ENCODE peak calls at places on chromosomes 1 and 21, in five cellular contexts. U is PC-3, D is MM.1S, M is GM23248, R is GM23338. O is an unnamed sample.
A peak's percentile ranks its signal among the peaks of the same experiment; 100 is the strongest.

GRCh38 chr1:246142320-246142893 is 364.7 kb downstream of the SMYD3 start:
- DNase-seq in M (peak; percentile 94), U (peak; percentile 98), R (no peak), D (no peak), O (no peak)

GRCh38 chr1:30912913-30913652 is 4.5 kb upstream of the SDC3 start:
- DNase-seq in U (no peak), M (no peak), R (no peak), D (no peak), O (no peak)

GRCh38 chr1:241703001-241703400 is 50.9 kb downstream of the WDR64 start:
- DNase-seq in U (peak; percentile 52), D (no peak), M (peak; percentile 73), R (no peak), O (no peak)

GRCh38 chr21:25836396-25836795 is 101.6 kb downstream of the GABPA start:
- DNase-seq in U (no peak), D (no peak), M (no peak), R (no peak), O (no peak)

GRCh38 chr1:210123924-210124589 is 108.5 kb upstream of the SERTAD4 start:
- DNase-seq in D (no peak), M (peak; percentile 85), R (no peak), U (peak; percentile 91), O (no peak)

GRCh38 chr1:115757286-115757810 is 11.2 kb downstream of the CASQ2 start:
- DNase-seq in R (no peak), D (no peak), M (no peak), U (no peak), O (no peak)

GRCh38 chr1:77263708-77264107 is 18.1 kb upstream of the AK5 start:
- DNase-seq in M (no peak), R (no peak), D (no peak), U (peak; percentile 38), O (no peak)

GRCh38 chr1:55081905-55082296 is 42.6 kb downstream of the PCSK9 start:
- DNase-seq in M (no peak), D (no peak), U (no peak), R (no peak), O (no peak)

GRCh38 chr1:223718850-223719249 is 6.5 kb downstream of the CAPN2 start:
- DNase-seq in M (peak; percentile 42), U (peak; percentile 51), D (no peak), R (peak; percentile 95), O (peak; percentile 66)

GRCh38 chr1:112544753-112545152 is 36.0 kb downstream of the WNT2B start:
- DNase-seq in U (peak; percentile 41), D (no peak), R (no peak), M (peak; percentile 47), O (no peak)

GRCh38 chr21:26388731-26389231 is 184.3 kb downstream of the CYYR1 start:
- DNase-seq in D (no peak), R (no peak), M (peak; percentile 88), U (peak; percentile 89), O (no peak)

GRCh38 chr1:63813829-63814277 is 40.0 kb downstream of the ROR1 start:
- DNase-seq in M (peak; percentile 79), D (no peak), U (peak; percentile 10), R (no peak), O (no peak)

GRCh38 chr1:75855010-75855409 is 58.3 kb downstream of the MSH4 start:
- DNase-seq in U (peak; percentile 67), R (no peak), D (no peak), M (peak; percentile 38), O (no peak)

GRCh38 chr1:172350781-172351180 is 69.7 kb upstream of the C1orf105 start:
- DNase-seq in M (no peak), R (no peak), D (no peak), U (peak; percentile 48), O (no peak)

GRCh38 chr1:50427086-50427817 is 4.0 kb upstream of the DMRTA2 start:
- DNase-seq in D (no peak), M (no peak), R (peak; percentile 41), U (no peak), O (peak; percentile 62)
- TF ChIP-seq EZH2 in D (no peak), M (peak; percentile 82), R (peak; percentile 97), U (no peak), O (peak; percentile 99)

DNA sequence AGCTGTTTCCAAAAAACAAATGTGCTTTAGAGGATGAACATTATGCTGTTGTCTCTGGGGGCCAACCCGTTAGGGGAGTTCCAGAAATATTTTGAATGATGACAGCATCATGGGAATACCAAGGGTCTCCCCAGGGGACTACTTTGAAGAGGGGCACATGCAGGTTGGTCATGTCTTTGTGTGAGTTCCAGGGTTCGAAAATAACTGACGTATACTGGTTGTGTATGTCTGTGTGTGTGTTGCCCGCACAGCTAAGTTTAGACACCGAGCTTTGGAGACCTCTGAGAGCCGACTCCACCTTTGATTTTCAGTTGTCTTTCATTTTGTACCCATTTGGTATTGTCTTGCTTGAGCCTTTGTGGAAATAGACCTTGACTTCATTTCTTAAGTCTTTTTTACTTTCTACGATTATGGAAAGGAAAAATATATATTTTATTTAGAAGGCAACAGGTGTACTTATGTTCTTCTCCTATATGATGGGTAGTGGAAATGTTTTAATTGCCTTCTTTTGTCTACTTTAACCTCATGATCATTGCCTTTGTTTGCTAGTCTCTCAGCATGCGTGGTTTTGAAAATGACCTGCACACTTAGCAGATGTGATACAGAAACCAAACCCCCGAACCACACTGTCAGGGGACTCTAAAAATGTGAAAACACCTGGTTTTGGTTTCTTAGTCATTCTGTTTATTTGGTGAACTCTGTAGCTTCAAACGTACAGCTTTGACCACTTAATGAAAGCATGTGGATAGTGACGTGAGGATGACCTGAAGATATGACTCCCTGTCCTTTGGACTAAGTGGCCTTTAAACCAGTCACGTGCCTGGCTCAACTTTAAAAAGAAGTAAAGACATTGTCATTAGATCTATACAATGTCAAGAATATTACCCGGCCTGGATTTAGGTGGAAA is 56.5 kb downstream of the GALNT2 start:
- DNase-seq in R (no peak), M (no peak), U (no peak), D (peak; percentile 100), O (no peak)
- TF ChIP-seq EZH2phosphoT487 in R (no peak), M (no peak), U (no peak), D (no peak), O (no peak)

DNA sequence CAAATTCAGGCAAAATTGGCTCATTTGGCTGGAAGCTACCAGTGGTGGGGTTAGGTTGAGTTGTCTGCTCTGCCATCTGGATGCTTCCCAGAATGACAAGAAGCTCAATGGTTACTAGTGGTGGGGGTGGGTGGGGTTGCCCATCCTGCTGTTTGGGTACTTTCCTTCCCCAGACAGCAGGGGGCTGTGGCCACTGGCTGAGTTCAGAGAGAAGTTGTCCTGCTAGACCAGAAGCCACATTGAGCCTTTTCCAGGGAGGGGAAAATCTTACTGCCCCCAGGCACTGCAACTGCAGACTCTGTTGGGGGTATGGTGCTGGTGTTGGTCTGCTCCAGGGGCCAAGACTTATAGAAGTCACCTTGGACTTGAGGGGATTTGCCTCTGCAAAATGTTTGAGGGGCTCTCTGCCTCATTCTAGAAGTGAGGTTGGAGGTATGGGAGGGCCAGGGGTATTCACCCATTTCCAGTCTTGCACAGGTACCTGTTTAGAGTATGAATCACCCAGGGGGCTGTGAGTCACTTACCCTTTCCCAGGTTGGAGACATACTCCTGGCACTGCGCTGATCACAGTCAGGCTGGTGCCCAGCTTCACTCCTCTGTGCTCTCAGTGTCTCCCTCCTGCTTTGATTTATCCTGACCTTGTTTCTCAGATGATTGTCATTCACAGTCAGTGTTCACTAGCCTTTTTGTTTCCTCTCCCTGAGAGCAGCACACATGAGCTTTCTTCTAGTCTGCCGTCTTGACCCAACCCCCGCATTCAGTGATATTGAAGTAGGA is 89.1 kb upstream of the NEGR1 start:
- DNase-seq in D (no peak), R (peak; percentile 17), M (no peak), U (peak; percentile 87), O (no peak)
- TF ChIP-seq EZH2 in D (no peak), R (no peak), M (no peak), U (no peak), O (no peak)

GRCh38 chr1:5244631-5245285 is 590.3 kb downstream of the AJAP1 start:
- DNase-seq in M (no peak), R (no peak), D (no peak), U (no peak), O (no peak)

GRCh38 chr1:5242850-5243249 is 588.4 kb downstream of the AJAP1 start:
- DNase-seq in M (no peak), U (no peak), D (no peak), R (no peak), O (no peak)

GRCh38 chr1:5250336-5250735 is 595.9 kb downstream of the AJAP1 start:
- DNase-seq in R (no peak), M (no peak), D (no peak), U (no peak), O (no peak)

GRCh38 chr1:5239911-5240310 is 585.5 kb downstream of the AJAP1 start:
- DNase-seq in U (no peak), M (no peak), R (no peak), D (no peak), O (no peak)

DNA sequence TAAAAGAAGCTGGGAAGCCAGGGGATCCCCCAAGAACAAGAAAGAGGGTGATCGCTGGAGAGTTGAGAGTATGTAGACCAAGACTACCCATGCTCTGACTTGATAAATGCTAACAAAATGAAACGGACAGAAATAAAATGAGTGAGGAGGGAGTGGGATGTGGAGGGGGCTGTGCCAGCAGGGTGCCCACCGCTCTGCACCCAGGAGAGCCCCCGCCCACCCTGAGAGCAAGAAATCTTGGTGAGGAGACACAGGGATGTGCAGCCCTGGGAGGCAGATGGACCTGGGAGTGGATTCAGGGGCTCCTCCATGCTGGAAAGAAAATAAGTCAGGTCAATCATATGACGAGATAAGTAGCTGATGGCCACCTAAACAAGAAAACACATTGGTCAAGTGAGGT is 590.9 kb downstream of the AJAP1 start:
- DNase-seq in U (no peak), M (no peak), R (no peak), D (no peak), O (no peak)
- TF ChIP-seq EZH2phosphoT487 in U (no peak), M (no peak), R (no peak), D (no peak), O (no peak)

GRCh38 chr1:206117151-206117948 is at the start of gene AVPR1B:
- DNase-seq in U (peak; percentile 41), D (peak; percentile 80), R (peak; percentile 80), M (peak; percentile 68), O (peak; percentile 75)
- TF ChIP-seq EZH2 in U (peak; percentile 37), D (no peak), R (no peak), M (no peak), O (peak; percentile 64)

DNA sequence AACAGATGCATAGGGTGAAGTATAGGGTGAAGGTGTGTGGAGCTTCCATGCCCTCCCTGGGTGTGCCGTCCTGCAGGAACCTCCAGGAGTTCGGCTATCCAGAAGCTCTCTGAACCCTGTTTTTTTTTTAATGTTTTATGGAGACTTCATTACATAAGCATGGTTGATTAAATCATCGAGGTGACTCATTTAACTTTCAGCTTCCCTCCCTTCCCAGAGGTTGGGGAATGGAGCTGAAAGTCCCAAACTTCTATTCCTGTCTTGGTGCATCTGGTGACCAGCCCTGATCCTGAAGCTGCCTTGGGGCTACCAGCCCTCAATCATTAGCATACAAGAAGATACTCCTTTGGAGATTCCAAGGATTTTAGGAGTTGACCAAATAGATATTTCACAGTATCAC is 9.4 kb downstream of the RRP15 start:
- DNase-seq in U (peak; percentile 45), M (peak; percentile 57), D (no peak), R (no peak), O (no peak)
- TF ChIP-seq EZH2phosphoT487 in U (no peak), M (no peak), D (no peak), R (no peak), O (no peak)

GRCh38 chr1:46087891-46088290 is 44.5 kb downstream of the PIK3R3 start:
- DNase-seq in D (no peak), U (no peak), R (no peak), M (peak; percentile 1), O (no peak)
- TF ChIP-seq EZH2 in D (no peak), U (no peak), R (no peak), M (no peak), O (no peak)